ENCODE peak calls at places on chromosomes 16 and 17, in seven cellular contexts. J is pancreas, Z is LNCaP clone FGC, T is cardiac fibroblast, H is BJ, A is fibroblast of lung, F is transverse colon. L is an unnamed sample.
A peak's percentile ranks its signal among the peaks of the same experiment; 100 is the strongest.

GRCh38 chr16:70163596-70163995 is 10.0 kb upstream of the CLEC18C start:
- DNase-seq in F (no peak), A (no peak), Z (no peak), H (no peak), T (no peak), J (peak; percentile 37), L (peak; percentile 80)

GRCh38 chr17:13594762-13595697 is 6.7 kb downstream of the HS3ST3A1 start:
- DNase-seq in J (no peak), F (peak; percentile 73), Z (peak; percentile 34), H (no peak), T (peak; percentile 90), A (peak; percentile 94), L (no peak)

GRCh38 chr17:37671028-37671812 is 28.0 kb upstream of the DDX52 start:
- DNase-seq in Z (no peak), H (no peak), T (no peak), J (no peak), F (peak; percentile 68), A (no peak), L (no peak)

GRCh38 chr16:66996324-66996982 is 8.1 kb downstream of the CES4A start:
- DNase-seq in F (no peak), H (peak; percentile 27), Z (peak; percentile 34), A (peak; percentile 92), T (peak; percentile 79), J (no peak), L (no peak)

GRCh38 chr17:58336456-58337094 is 8.0 kb upstream of the TSPOAP1 start:
- DNase-seq in T (peak; percentile 12), F (no peak), H (peak; percentile 25), J (no peak), Z (no peak), A (peak; percentile 75), L (peak; percentile 40)

GRCh38 chr17:67503184-67503583 is 126.1 kb downstream of the PITPNC1 start:
- DNase-seq in F (no peak), J (no peak), T (no peak), H (no peak), Z (no peak), A (no peak), L (no peak)

GRCh38 chr17:55496094-55496881 is 15.0 kb downstream of the SMIM36 start:
- DNase-seq in A (peak; percentile 84), H (no peak), F (peak; percentile 21), T (peak; percentile 89), J (no peak), Z (no peak), L (no peak)

GRCh38 chr16:67277999-67278772 is 1.1 kb upstream of the PLEKHG4 start:
- DNase-seq in H (peak; percentile 45), Z (no peak), J (no peak), T (peak; percentile 76), A (peak; percentile 83), F (no peak), L (no peak)

GRCh38 chr16:20910781-20911321 is 10.3 kb downstream of the LYRM1 start:
- DNase-seq in F (no peak), J (no peak), Z (no peak), H (peak; percentile 98), T (peak; percentile 89), A (peak; percentile 88), L (no peak)

DNA sequence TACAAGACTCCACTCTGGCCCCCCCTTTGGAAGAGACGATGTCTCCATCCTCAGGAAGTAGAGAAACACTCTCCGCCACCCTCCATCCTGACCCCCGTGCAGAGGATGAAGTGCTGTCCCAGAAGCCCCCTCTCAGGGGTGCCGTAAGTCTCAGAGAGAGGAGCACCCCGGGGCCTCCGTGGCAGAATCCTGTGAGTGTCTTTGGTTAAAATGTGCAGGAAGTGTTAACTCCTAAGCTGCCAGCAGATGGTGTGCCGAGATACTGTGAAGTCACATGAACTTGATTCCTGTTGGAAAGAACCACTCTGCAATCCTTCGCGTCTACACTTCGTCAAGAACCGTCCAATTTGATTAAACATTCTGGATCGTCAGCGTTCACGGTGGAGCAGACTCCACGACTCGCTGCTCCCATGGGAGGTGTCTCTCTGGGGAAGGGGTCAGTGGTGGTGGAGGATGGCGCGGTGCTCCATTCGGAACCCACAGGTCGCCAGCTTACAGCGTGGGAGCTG is 5.6 kb downstream of the BANP start:
- DNase-seq in T (peak; percentile 71), Z (no peak), H (no peak), F (no peak), J (no peak), A (peak; percentile 87), L (no peak)
- TF ChIP-seq CTCF in T (peak; percentile 36), Z (peak; percentile 12), H (peak; percentile 37), F (no peak), J (no peak), A (peak; percentile 64), L (peak; percentile 68)

DNA sequence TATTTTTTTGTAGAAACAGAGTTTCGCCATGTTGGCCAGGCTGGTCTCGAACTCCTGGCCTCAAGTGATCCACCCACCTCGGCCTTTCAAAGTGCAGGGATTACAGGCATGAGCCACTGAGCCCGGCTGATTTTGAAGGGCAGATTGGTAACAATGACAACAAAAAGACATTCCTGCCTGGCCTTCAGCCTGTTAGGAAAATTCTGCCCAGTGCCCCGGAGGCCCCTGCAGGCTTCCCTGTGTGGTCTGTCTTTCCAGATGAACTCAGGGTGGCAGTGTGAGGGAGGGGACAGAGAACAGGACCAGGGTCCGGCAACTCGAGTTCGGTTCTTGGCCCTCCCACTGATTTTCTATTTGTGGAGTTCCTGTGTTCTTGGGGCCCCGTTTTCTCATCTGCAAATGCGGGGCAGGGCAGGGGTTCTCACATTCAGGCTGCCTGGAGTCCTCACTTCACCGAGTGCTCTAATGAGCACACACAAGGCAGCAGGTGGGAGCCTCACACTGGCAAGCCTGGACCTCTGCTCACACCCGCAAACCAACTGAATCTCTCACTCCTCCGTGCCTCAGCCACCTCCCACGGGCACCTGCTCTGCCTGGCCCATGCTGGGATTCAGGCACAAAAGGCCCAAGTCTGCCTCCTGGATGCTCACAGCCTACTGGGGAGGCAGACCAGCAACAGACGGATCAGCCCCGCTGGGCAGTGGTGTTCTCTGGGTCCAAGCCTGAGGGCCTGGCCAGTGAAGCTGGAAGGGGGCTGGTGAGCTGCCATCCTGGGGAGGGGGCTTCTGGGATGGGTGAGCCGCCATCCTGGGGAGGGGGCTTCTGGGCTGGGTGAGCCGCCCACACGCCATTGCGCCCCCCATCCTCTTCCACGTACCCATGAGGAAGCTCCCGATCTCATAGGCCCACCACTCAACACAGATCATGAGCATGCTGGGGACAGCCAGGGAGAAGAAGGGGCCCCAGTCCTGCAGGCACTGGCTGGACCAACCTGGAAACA is 10.3 kb downstream of the SLC47A2 start:
- DNase-seq in T (no peak), H (no peak), F (no peak), J (peak; percentile 52), Z (no peak), A (no peak), L (no peak)
- TF ChIP-seq CTCF in T (no peak), H (no peak), F (no peak), J (no peak), Z (no peak), A (no peak), L (no peak)

GRCh38 chr16:603221-603620 is 13.4 kb downstream of the RAB40C start:
- DNase-seq in J (no peak), A (no peak), F (no peak), T (no peak), H (no peak), Z (no peak), L (no peak)

GRCh38 chr16:596736-597060 is 6.8 kb downstream of the RAB40C start:
- DNase-seq in F (no peak), H (no peak), Z (no peak), J (peak; percentile 78), A (no peak), T (no peak), L (no peak)

GRCh38 chr16:598823-599739 is 9.2 kb downstream of the RAB40C start:
- DNase-seq in Z (no peak), A (no peak), H (no peak), T (no peak), F (peak; percentile 35), J (peak; percentile 67), L (peak; percentile 92)

GRCh38 chr16:595942-596735 is 6.3 kb downstream of the RAB40C start:
- DNase-seq in Z (no peak), T (no peak), F (no peak), A (no peak), J (peak; percentile 73), H (no peak), L (no peak)

DNA sequence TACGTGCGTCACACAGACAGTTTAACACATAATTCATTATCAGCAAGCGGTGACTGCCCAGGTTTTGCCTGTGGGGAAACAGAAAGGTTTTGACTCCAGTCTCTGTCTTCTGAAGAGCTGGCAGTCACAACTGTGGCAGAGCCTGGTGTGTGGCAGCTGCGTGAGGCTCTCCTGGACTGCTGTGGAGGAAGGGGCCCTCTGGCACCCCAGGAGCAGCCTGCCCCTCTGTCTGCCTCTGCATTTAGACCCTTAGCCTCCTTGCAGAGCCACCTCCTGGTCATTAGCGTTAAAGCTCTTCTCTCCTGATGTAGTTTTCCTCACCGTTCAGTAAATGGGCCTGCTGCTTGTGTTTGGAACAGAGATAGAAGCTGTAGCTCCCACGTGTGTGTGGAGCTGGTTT is 10.9 kb downstream of the RAB40C start:
- DNase-seq in A (peak; percentile 12), J (no peak), Z (no peak), T (peak; percentile 23), H (no peak), F (no peak), L (no peak)
- TF ChIP-seq CTCF in A (peak; percentile 21), J (no peak), Z (peak; percentile 37), T (peak; percentile 29), H (peak; percentile 19), F (no peak), L (peak; percentile 62)

DNA sequence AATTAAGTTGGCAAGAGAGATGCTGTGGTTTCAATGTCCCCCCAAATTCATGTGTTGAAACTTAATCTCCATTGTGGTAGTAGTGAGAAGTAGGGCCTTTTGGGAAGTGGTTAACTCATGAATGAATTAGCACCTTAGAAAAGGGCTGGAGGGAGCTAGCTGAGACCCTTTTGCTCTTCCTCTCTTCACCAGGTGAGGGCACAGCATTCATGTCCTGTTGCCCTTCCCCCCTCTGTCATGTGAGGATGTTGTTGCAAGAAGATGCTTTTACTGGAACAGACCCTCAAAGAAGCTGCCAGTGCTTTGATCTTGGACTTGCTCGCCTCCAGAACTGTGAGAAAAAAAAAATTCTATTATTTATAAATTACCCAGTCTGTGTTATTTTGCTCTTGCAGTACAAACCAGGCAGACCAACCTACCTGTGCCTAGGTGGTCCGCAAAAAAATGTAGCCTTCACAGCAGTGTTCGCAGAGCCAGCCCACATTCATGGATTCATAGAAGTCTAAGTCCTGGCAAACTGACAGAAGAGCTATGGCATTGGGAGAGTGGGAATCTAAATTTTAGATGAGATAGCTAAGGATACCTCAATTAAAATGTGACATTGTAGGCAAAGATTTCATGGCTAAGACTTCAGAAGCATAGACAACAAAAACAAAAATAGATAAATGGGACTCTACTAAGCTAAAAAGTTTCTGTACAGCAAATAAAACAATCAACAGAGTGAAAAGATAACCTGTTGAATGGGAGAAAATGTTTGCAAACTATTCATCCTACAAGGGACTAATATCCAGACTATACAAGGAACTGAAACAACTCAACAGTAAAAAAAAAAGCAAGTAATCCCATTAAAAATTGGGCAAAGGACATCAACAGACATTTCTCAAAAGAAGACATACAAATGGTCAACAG is 32.0 kb upstream of the ABCA5 start:
- DNase-seq in A (no peak), T (no peak), F (no peak), J (no peak), H (no peak), Z (no peak), L (no peak)
- TF ChIP-seq CTCF in A (no peak), T (no peak), F (no peak), J (no peak), H (no peak), Z (peak; percentile 33), L (peak; percentile 20)